ENCODE peak calls at places on chromosomes 6 and 20, in six cellular contexts. K is heart right ventricle, O is SK-N-SH, R is hepatocyte, L is IMR-90, X is spleen. M is an unnamed sample.
A peak's percentile ranks its signal among the peaks of the same experiment; 100 is the strongest.

GRCh38 chr6:37433657-37434271 is 743 bp downstream of the CMTR1 start:
- DNase-seq in L (peak; percentile 12), K (no peak), R (peak; percentile 15), X (no peak), O (no peak), M (peak; percentile 34)

GRCh38 chr6:53112404-53112803 is 36.2 kb downstream of the GCM1 start:
- DNase-seq in X (no peak), L (no peak), R (peak; percentile 51), K (no peak), O (no peak), M (peak; percentile 56)

GRCh38 chr6:124688369-124688768 is 273.9 kb upstream of the RNF217 start:
- DNase-seq in O (no peak), L (peak; percentile 0), R (no peak), X (no peak), K (no peak), M (no peak)

GRCh38 chr6:105844275-105844848 is 241.8 kb upstream of the PRDM1 start:
- DNase-seq in X (no peak), R (no peak), K (peak; percentile 58), O (no peak), L (peak; percentile 28), M (peak; percentile 20)

GRCh38 chr6:12555267-12555666 is 161.3 kb upstream of the PHACTR1 start:
- DNase-seq in R (no peak), K (no peak), L (peak; percentile 61), X (no peak), O (no peak), M (no peak)

GRCh38 chr20:17911927-17912326 is 56.7 kb downstream of the SNX5 start:
- DNase-seq in O (no peak), R (no peak), X (no peak), K (no peak), L (no peak), M (no peak)

GRCh38 chr6:140217283-140217682 is 842.8 kb upstream of the CITED2 start:
- DNase-seq in L (no peak), R (no peak), O (no peak), X (no peak), K (no peak), M (no peak)

GRCh38 chr6:81480139-81480538 is 272.3 kb downstream of the TENT5A start:
- DNase-seq in R (peak; percentile 7), O (no peak), X (no peak), K (no peak), L (peak; percentile 17), M (no peak)

GRCh38 chr6:90428514-90428913 is 131.9 kb upstream of the BACH2 start:
- DNase-seq in O (no peak), K (no peak), L (no peak), X (no peak), R (no peak), M (no peak)

GRCh38 chr6:37188962-37189510 is 19.1 kb downstream of the PIM1 start:
- DNase-seq in L (no peak), K (no peak), R (no peak), X (no peak), O (no peak), M (no peak)

GRCh38 chr20:20780127-20780822 is 67.8 kb upstream of the RALGAPA2 start:
- DNase-seq in K (peak; percentile 77), L (no peak), X (peak; percentile 89), O (no peak), R (peak; percentile 49), M (peak; percentile 88)

GRCh38 chr6:278494-278893 is 13.8 kb upstream of the DUSP22 start:
- DNase-seq in L (no peak), X (no peak), R (no peak), O (no peak), K (no peak), M (no peak)

GRCh38 chr6:164502838-164503237 is 806.6 kb downstream of the C6orf118 start:
- DNase-seq in L (no peak), R (no peak), K (no peak), X (no peak), O (no peak), M (no peak)

GRCh38 chr6:126640356-126640755 is 300.4 kb downstream of the CENPW start:
- DNase-seq in L (no peak), K (no peak), O (no peak), X (no peak), R (no peak), M (no peak)

GRCh38 chr6:43933111-43933885 is 163.3 kb downstream of the VEGFA start:
- DNase-seq in O (peak; percentile 52), K (no peak), R (peak; percentile 79), L (peak; percentile 78), X (peak; percentile 54), M (no peak)

GRCh38 chr20:41177636-41178035 is 40.3 kb downstream of the PLCG1 start:
- DNase-seq in K (no peak), L (peak; percentile 87), R (peak; percentile 23), X (no peak), O (no peak), M (no peak)

DNA sequence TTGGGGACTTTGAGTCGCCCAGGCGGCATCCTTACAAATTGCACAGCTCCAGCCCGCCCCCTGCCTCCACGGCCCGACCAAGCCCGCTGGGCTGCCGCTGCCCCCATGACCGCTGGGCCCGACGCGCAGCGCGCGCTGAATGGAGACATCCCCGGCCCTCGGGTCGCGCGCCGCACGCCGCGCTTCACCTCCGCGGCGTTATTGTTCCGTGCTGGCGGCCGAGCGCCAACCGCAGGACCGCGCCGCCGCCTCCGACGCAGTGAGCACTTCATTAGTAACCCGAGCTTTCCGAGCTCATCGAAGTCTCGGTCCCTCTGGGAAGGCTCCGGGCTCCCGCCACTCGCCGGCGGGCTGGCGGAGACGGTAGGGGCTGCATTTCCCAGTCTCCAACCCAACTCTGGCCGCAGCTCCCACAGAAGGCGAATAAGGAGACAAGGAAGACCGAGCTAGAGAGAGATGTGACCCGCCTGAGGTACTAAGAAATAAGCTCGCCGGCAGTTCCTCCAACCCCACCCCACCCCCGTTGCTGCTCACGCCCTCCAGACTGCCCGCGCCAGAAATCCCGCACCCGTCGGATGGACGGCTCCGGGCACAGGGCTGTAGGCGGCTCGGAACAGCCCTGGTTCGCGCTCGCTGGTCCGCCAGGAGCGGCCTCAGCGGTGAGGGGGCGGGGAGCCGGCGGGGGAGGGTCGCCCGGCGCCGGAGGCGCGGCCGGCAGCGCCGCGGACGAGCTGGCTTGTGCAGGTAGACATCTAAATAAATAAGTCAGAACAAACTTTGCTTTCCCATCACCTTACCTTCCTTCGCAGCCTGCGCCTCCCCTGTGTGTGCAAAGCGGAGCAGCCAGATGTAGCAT is 683 bp downstream of the EPHA7 start:
- DNase-seq in X (peak; percentile 78), L (no peak), K (peak; percentile 33), R (peak; percentile 66), O (peak; percentile 50), M (peak; percentile 75)
- TF ChIP-seq CTCF in X (no peak), L (no peak), K (no peak), R (no peak), O (no peak), M (no peak)

GRCh38 chr6:73560853-73561407 is 40.1 kb upstream of the EEF1A1 start:
- DNase-seq in R (no peak), O (no peak), L (no peak), K (no peak), X (no peak), M (no peak)
- H3K4me3 ChIP-seq in R (no peak overlapping the region), O (no peak overlapping the region), L (no peak overlapping the region), K (no peak overlapping the region), X (no peak overlapping the region), M (no peak overlapping the region)

GRCh38 chr20:32326507-32326851 is 31.7 kb upstream of the ASXL1 start:
- DNase-seq in R (peak; percentile 66), O (no peak), L (peak; percentile 44), X (no peak), K (no peak), M (no peak)

GRCh38 chr20:32327087-32327681 is 30.9 kb upstream of the ASXL1 start:
- DNase-seq in X (no peak), K (no peak), L (peak; percentile 93), R (peak; percentile 78), O (no peak), M (no peak)

GRCh38 chr20:32329817-32330554 is 28.1 kb upstream of the ASXL1 start:
- DNase-seq in K (no peak), R (no peak), L (no peak), O (no peak), X (no peak), M (no peak)

GRCh38 chr20:32321390-32321789 is 36.7 kb upstream of the ASXL1 start:
- DNase-seq in O (no peak), K (no peak), X (no peak), R (no peak), L (no peak), M (no peak)

GRCh38 chr20:32325706-32326506 is 32.2 kb upstream of the ASXL1 start:
- DNase-seq in X (no peak), K (no peak), L (peak; percentile 79), O (no peak), R (peak; percentile 74), M (no peak)
- H3K36me3 ChIP-seq in X (peaks cover 80% of the 10 kb centered on the region), K (peaks cover 55% of the 10 kb centered on the region), L (peaks cover 7% of the 10 kb centered on the region), O (peaks cover 19% of the 10 kb centered on the region), R (no peaks in the 10 kb centered on the region), M (no peaks in the 10 kb centered on the region)

GRCh38 chr6:121630716-121631115 is 195.3 kb downstream of the GJA1 start:
- DNase-seq in X (no peak), K (no peak), L (no peak), R (no peak), O (no peak), M (no peak)
- TF ChIP-seq CTCF in X (no peak), K (no peak), L (no peak), R (no peak), O (no peak), M (no peak)

DNA sequence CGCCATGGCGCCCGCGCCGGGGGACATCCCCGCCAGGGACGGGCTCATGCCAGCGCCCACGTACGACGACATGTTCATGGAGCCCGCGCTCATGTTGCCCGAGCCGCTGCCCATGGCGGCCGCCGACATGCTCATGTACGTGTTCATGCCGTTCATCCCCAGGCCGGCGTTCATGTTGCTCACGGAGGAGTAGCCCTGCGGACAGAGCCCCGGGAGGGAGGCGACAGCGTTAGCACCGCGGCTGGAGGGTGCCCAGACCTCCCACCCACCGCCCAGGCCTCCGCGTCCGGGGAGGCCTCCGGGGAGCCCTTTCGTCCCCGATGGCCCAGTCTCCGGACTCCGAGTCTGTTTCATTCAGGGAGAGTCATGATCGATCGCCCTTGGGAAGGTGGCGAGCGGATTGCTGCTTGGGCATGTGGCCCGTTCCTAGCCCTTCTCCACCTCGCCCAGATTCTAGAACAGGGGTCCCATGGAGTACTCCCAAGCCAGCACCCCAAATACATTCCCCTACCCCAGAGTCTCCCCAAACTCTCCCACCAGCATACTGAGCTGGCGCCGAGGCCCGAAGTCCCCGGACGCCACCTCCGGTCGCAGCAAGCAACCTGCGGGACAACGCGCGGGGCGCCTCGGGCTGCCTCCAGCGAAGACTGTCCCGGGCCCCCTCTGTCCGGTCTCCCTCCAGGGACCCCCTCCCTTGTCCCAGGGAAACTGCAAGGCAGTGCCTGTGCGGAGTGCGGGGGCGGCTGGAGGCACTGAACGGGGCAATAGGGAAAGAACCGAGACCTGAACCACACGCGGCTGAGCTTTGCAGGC is 1.2 kb downstream of the FOXA2 start:
- DNase-seq in L (no peak), K (no peak), O (no peak), X (no peak), R (peak; percentile 62), M (no peak)
- H3K4me3 ChIP-seq in L (no peak overlapping the region), K (peak overlapping the region; percentile 7), O (no peak overlapping the region), X (peak overlapping the region; percentile 12), R (peak overlapping the region; percentile 54), M (peak overlapping the region; percentile 30)

GRCh38 chr6:30887901-30888300 is 3.6 kb downstream of the DDR1 start:
- DNase-seq in K (no peak), L (no peak), X (no peak), O (peak; percentile 22), R (no peak), M (no peak)
- H3K36me3 ChIP-seq in K (peaks cover 4% of the 10 kb centered on the region), L (peaks cover 27% of the 10 kb centered on the region), X (peaks cover 36% of the 10 kb centered on the region), O (peaks cover 25% of the 10 kb centered on the region), R (no peaks in the 10 kb centered on the region), M (no peaks in the 10 kb centered on the region)